ENCODE peak calls at places on chromosomes 2 and 18, in seven cellular contexts. B is tibial artery, C is breast epithelium, E is astrocyte, Y is fibroblast of lung, T is transverse colon, I is body of pancreas. J is an unnamed sample. For H3K4me1, the result is how much of the 10 kb centered on the place peaks cover.

GRCh38 chr2:128457006-128457604 is 138.4 kb upstream of the HS6ST1 start:
- DNase-seq in Y (no peak), B (peak), I (peak), C (no peak), E (no peak), T (no peak), J (no peak)

GRCh38 chr2:239626971-239627598 is 226.3 kb upstream of the HDAC4 start:
- DNase-seq in C (no peak), E (peak), T (no peak), Y (no peak), B (no peak), I (no peak), J (no peak)

GRCh38 chr2:58571181-58571852 is 330.2 kb upstream of the FANCL start:
- DNase-seq in C (no peak), E (peak), I (peak), Y (peak), T (peak), B (no peak), J (peak)

GRCh38 chr18:59575995-59576394 is 121.2 kb downstream of the CCBE1 start:
- DNase-seq in T (no peak), Y (no peak), C (no peak), I (no peak), E (no peak), B (no peak), J (no peak)

GRCh38 chr2:31378389-31378788 is 36.2 kb downstream of the XDH start:
- DNase-seq in Y (no peak), C (no peak), E (no peak), T (no peak), I (peak), B (no peak), J (no peak)

GRCh38 chr2:241188386-241189092 is at the start of gene ANO7:
- DNase-seq in E (no peak), B (no peak), T (peak), C (no peak), I (no peak), Y (no peak), J (no peak)

GRCh38 chr2:48781366-48781765 is 25.8 kb upstream of the LHCGR start:
- DNase-seq in E (no peak), C (no peak), T (no peak), B (no peak), I (no peak), Y (no peak), J (no peak)

GRCh38 chr18:3664563-3665178 is 214.7 kb downstream of the TGIF1 start:
- DNase-seq in B (no peak), Y (no peak), E (peak), I (no peak), C (no peak), T (no peak), J (no peak)

GRCh38 chr2:208031608-208032019 is 6.3 kb upstream of the PLEKHM3 start:
- DNase-seq in I (no peak), E (no peak), T (no peak), C (no peak), Y (peak), B (no peak), J (no peak)

GRCh38 chr2:223949241-223949640 is 4.1 kb upstream of the WDFY1 start:
- DNase-seq in E (no peak), B (no peak), Y (no peak), C (no peak), I (no peak), T (no peak), J (no peak)

GRCh38 chr2:204738721-204739120 is 193.4 kb downstream of the PARD3B start:
- DNase-seq in T (no peak), B (no peak), I (no peak), C (no peak), Y (peak), E (no peak), J (no peak)

DNA sequence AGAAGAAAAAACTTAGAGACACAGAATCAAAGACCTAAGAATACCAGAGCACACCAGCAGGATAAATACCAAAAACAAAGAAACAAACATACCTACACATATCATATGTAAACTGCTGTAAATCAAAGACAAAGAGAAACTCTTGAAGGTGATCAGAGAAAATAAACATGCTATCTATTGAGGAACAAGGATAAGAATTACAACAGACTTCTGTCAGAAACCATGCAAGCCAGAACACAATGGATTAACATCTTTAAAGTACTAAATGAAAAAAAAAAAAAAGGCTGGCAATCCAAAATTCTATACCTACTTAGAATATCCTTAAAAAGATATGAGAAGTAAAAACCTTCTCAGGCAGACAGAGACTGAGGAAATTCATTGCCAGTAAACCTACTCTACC is 51.6 kb upstream of the MGAT4A start:
- DNase-seq in T (no peak), E (no peak), I (no peak), C (no peak), Y (no peak), B (no peak), J (no peak)
- H3K4me1 ChIP-seq in T (under half), E (under half), I (under half), C (under half), Y (under half), B (under half), J (under half)

GRCh38 chr2:104358122-104358521 is 495.8 kb upstream of the POU3F3 start:
- DNase-seq in E (no peak), T (no peak), I (no peak), C (no peak), B (no peak), Y (no peak), J (no peak)
- H3K4me1 ChIP-seq in E (under half), T (under half), I (under half), C (under half), B (under half), Y (under half), J (under half)

GRCh38 chr2:3665886-3666612 is 8.0 kb downstream of the ALLC start:
- DNase-seq in E (no peak), T (no peak), C (no peak), I (no peak), B (peak), Y (no peak), J (no peak)

GRCh38 chr2:3666613-3666975 is 8.6 kb downstream of the ALLC start:
- DNase-seq in E (no peak), I (no peak), T (no peak), B (peak), C (no peak), Y (no peak), J (no peak)

GRCh38 chr2:3662239-3662638 is 4.2 kb downstream of the ALLC start:
- DNase-seq in I (no peak), T (no peak), E (no peak), B (peak), Y (no peak), C (peak), J (no peak)

GRCh38 chr2:3664925-3665324 is 6.9 kb downstream of the ALLC start:
- DNase-seq in B (peak), T (no peak), I (no peak), Y (no peak), C (no peak), E (no peak), J (no peak)

DNA sequence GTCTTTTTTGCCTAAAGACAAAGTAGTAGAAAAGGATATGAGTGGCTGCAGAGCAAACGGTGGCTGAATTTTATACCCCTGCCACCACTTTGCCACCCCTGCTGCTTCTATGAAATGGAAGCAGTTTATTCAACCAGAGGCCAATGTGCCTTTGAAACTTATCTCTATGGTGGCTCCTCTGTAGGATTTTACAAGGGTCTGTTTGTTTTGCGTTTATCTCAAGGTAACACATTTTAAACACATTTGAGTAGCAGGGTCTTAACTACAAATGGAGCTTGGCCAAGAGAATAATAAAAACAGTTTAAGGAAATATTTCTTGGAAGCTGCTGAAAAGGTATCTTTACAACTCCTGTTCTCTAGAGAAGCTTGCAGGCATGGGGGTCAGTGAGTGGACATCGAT is 6.1 kb downstream of the ALLC start:
- DNase-seq in B (no peak), T (no peak), E (no peak), C (no peak), I (no peak), Y (no peak), J (no peak)
- H3K4me1 ChIP-seq in B (under half), T (under half), E (under half), C (under half), I (under half), Y (under half), J (under half)

GRCh38 chr2:211368467-211368866 is 812.1 kb downstream of the CPS1 start:
- DNase-seq in C (no peak), Y (no peak), I (no peak), B (no peak), E (no peak), T (no peak), J (no peak)

GRCh38 chr2:211367711-211368110 is 811.3 kb downstream of the CPS1 start:
- DNase-seq in Y (no peak), C (no peak), E (peak), B (no peak), I (no peak), T (no peak), J (no peak)

GRCh38 chr2:211373203-211373602 is 816.8 kb downstream of the CPS1 start:
- DNase-seq in B (no peak), I (no peak), T (no peak), E (no peak), C (no peak), Y (no peak), J (no peak)

GRCh38 chr2:211367252-211367651 is 810.9 kb downstream of the CPS1 start:
- DNase-seq in Y (no peak), B (no peak), T (no peak), E (no peak), I (no peak), C (no peak), J (no peak)

GRCh38 chr2:211371465-211371864 is 815.1 kb downstream of the CPS1 start:
- DNase-seq in B (no peak), E (no peak), Y (no peak), I (no peak), T (no peak), C (no peak), J (no peak)
- H3K4me1 ChIP-seq in B (under half), E (under half), Y (under half), I (under half), T (under half), C (under half), J (under half)

DNA sequence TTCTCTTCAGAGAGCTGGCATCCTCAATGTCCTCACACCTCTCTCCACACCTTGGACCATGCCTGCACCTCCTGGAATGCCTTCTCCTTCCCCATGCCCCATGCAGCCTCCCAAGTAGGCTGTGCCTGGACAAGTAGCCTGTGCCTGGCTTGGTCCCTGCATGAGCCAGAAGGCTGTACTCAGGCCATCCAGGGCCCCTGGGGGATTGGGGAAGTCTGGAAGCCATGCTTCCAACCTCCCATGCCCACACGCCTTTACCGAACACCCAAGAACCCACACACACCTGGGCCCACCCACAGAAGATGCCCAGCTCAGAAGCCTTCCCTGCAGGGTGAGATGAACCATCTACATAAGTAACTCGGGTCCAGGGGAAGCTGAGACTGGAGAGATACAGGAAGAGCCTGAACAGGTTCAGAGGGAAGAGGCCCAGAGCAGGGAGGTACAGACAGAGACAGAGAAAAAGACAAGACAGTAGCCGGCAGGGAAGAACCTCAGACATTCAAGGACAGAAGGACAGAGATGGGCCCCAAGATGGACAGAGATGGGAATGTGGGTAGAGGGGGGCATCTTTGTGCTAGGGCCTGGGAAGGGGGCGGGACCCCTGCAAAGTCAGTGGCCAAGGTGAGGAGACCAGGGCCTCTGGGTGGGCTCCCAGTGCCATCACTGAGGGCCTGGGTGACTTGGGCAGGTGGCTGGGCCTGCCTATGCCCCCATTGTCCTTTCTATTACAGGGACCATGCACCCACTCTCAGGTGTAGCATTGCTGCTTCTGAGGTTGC is 4.3 kb downstream of the BIN1 start:
- DNase-seq in C (peak), I (no peak), T (no peak), Y (no peak), B (peak), E (no peak), J (no peak)
- H3K4me1 ChIP-seq in C (under half), I (under half), T (half or more), Y (under half), B (under half), E (under half), J (under half)

DNA sequence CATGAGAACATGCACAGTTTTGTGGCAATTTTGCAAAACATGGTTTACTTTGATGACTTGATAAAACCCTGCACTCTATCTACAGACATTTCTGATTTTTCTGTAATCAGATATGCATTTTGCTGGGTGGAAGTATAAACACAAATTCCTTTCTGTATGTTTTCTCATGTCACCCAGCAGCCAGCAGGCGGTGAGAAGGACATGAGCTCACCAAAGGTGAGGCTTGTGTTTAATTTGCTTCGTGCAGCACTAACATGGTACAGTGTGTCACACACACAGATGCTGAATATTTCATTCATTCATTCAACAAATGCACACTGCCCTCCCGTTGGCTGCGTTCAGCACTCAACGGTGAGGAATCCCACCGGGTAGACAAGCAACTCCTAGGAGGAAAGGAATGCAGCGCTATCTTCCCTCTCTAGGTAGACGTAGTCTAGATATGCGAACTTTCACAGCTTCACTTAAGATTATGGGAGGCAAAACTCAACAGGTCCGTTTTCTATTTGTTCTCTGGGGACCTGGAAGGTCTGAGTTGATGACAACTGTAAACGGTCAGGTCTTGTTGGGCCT is 85.2 kb downstream of the LONRF2 start:
- DNase-seq in B (no peak), E (no peak), I (no peak), C (no peak), T (no peak), Y (no peak), J (no peak)
- H3K4me1 ChIP-seq in B (under half), E (under half), I (under half), C (under half), T (under half), Y (under half), J (under half)

J was measured in BE2C.